ENCODE peak calls at places on chromosomes 11 and 22, in seven cellular contexts. J is GM23338, D is mammary epithelial cell, F is fibroblast of lung, L is IMR-90, O is HCT116, Q is GM23248. E is an unnamed sample. For H3K27me3, the result is how much of the 10 kb centered on the place peaks cover.

GRCh38 chr22:44758354-44758969 is 6.1 kb downstream of the ARHGAP8 start:
- DNase-seq in J (no peak), D (peak), F (peak), L (peak), O (no peak), Q (peak), E (peak)

GRCh38 chr11:32418836-32419235 is 16.5 kb downstream of the WT1 start:
- DNase-seq in J (no peak), D (no peak), F (no peak), L (no peak), O (no peak), Q (no peak), E (no peak)

GRCh38 chr11:112525270-112525669 is 264.6 kb upstream of the PLET1 start:
- DNase-seq in J (no peak), D (peak), F (peak), L (no peak), O (no peak), Q (peak), E (peak)

GRCh38 chr11:108697872-108698473 is 33.1 kb downstream of the DDX10 start:
- DNase-seq in J (peak), D (peak), F (peak), L (peak), O (peak), Q (peak), E (peak)

GRCh38 chr11:64843971-64844329 is 503 bp downstream of the CDC42BPG start:
- DNase-seq in J (no peak), D (peak), F (no peak), L (no peak), O (no peak), Q (no peak), E (no peak)

GRCh38 chr22:40041738-40042137 is 47.0 kb downstream of the FAM83F start:
- DNase-seq in J (no peak), D (no peak), F (no peak), L (no peak), O (no peak), Q (no peak), E (no peak)

GRCh38 chr11:57320719-57321387 is 3.9 kb downstream of the TNKS1BP1 start:
- DNase-seq in J (no peak), D (no peak), F (no peak), L (no peak), O (no peak), Q (peak), E (no peak)

GRCh38 chr11:21892696-21893095 is 300.2 kb upstream of the ANO5 start:
- DNase-seq in J (no peak), D (no peak), F (no peak), L (no peak), O (no peak), Q (no peak), E (no peak)

GRCh38 chr11:66363805-66364535 is 7.6 kb downstream of the SLC29A2 start:
- DNase-seq in J (peak), D (no peak), F (no peak), L (no peak), O (no peak), Q (no peak), E (no peak)

GRCh38 chr11:64585150-64585549 is 5.9 kb upstream of the SLC22A12 start:
- DNase-seq in J (no peak), D (no peak), F (no peak), L (no peak), O (no peak), Q (no peak), E (no peak)

GRCh38 chr22:45686004-45686403 is 14.4 kb downstream of the ATXN10 start:
- DNase-seq in J (no peak), D (no peak), F (peak), L (peak), O (no peak), Q (peak), E (peak)

GRCh38 chr11:26766996-26767395 is 45.1 kb upstream of the SLC5A12 start:
- DNase-seq in J (no peak), D (no peak), F (peak), L (no peak), O (no peak), Q (peak), E (peak)

GRCh38 chr11:1513326-1514296 is 27.0 kb upstream of the MOB2 start:
- DNase-seq in J (no peak), D (no peak), F (no peak), L (no peak), O (no peak), Q (no peak), E (no peak)

GRCh38 chr11:119169272-119169719 is 771 bp downstream of the NLRX1 start:
- DNase-seq in J (peak), D (peak), F (peak), L (no peak), O (peak), Q (peak), E (peak)

GRCh38 chr11:111735262-111736116 is 30.7 kb downstream of the PPP2R1B start:
- DNase-seq in J (no peak), D (peak), F (peak), L (peak), O (no peak), Q (peak), E (peak)

GRCh38 chr11:123480290-123480815 is 50.3 kb downstream of the GRAMD1B start:
- DNase-seq in J (no peak), D (no peak), F (no peak), L (no peak), O (no peak), Q (no peak), E (no peak)

GRCh38 chr22:44574581-44575343 is 76.7 kb upstream of the RTL6 start:
- DNase-seq in J (no peak), D (no peak), F (no peak), L (no peak), O (no peak), Q (no peak), E (peak)

GRCh38 chr22:30408388-30409101 is 11.7 kb downstream of the SEC14L2 start:
- DNase-seq in J (no peak), D (peak), F (peak), L (peak), O (no peak), Q (peak), E (peak)

GRCh38 chr11:76669901-76670474 is 559 bp downstream of the LRRC32 start:
- DNase-seq in J (peak), D (no peak), F (peak), L (peak), O (no peak), Q (peak), E (peak)

GRCh38 chr11:6353367-6353987 is 33.2 kb upstream of the CAVIN3 start:
- DNase-seq in J (peak), D (peak), F (peak), L (peak), O (peak), Q (peak), E (no peak)

GRCh38 chr11:72643547-72643946 is 30.7 kb downstream of the PDE2A start:
- DNase-seq in J (no peak), D (peak), F (peak), L (no peak), O (peak), Q (peak), E (no peak)

GRCh38 chr11:46134540-46134939 is 13.3 kb upstream of the PHF21A start:
- DNase-seq in J (peak), D (no peak), F (no peak), L (no peak), O (no peak), Q (no peak), E (no peak)

GRCh38 chr11:119377112-119377901 is 4.2 kb downstream of the USP2 start:
- DNase-seq in J (no peak), D (no peak), F (no peak), L (no peak), O (no peak), Q (no peak), E (no peak)

GRCh38 chr11:35629914-35630313 is 11.7 kb downstream of the FJX1 start:
- DNase-seq in J (no peak), D (peak), F (peak), L (peak), O (peak), Q (peak), E (peak)

GRCh38 chr11:130674686-130675085 is 226.2 kb downstream of the ADAMTS15 start:
- DNase-seq in J (no peak), D (no peak), F (no peak), L (peak), O (no peak), Q (peak), E (peak)

GRCh38 chr11:16606784-16607674 is 131.4 kb upstream of the C11orf58 start:
- DNase-seq in J (peak), D (peak), F (peak), L (peak), O (no peak), Q (no peak), E (no peak)

GRCh38 chr11:16346975-16347374 is 9.4 kb downstream of the SOX6 start:
- DNase-seq in J (no peak), D (peak), F (peak), L (peak), O (no peak), Q (no peak), E (peak)

GRCh38 chr11:17414317-17414737 is 25.9 kb upstream of the KCNJ11 start:
- DNase-seq in J (no peak), D (no peak), F (no peak), L (no peak), O (no peak), Q (no peak), E (no peak)

GRCh38 chr11:107157146-107157808 is 139.0 kb upstream of the GUCY1A2 start:
- DNase-seq in J (peak), D (no peak), F (no peak), L (no peak), O (no peak), Q (no peak), E (peak)

GRCh38 chr11:107157809-107158187 is 139.5 kb upstream of the GUCY1A2 start:
- DNase-seq in J (no peak), D (no peak), F (no peak), L (no peak), O (no peak), Q (no peak), E (peak)
- H3K27me3 ChIP-seq in J (under half), D (under half), F (under half), L (under half), O (under half), Q (under half), E (under half)

DNA sequence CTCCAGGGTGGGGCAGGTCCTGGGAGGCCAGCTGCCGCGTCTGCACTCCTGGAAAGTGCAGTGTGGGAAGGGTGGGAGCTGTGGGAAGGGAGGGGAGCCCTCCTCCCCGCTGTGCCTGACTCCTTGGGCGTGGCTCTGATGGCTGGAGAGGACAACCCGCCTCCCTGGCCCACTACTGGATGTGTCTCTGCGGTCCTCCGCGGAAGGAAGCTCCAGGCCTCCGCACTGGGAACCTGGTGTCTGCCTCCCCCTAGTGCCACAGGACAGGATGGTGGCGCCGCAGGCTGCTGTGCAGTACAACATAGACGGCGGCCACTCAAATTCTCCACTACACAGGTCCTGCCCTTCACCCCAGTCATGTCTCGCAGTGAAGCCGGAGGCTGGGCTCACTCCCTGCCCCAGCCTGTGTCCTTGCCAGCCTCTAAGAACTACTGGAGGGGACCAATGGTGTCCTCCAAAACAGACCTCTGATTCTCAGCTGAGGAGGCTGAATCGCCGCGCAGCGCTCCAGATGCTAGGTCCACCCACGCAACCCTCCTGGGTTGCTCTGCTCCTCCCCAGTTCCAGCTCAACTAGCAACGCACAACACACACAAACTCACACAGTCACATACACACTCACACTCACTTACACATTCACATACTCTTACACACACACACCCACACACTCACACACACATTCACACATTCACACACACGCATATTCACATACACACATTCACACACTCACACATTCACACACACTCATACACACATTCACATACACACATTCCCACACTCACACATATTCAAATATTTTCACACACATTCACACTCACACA is 12.4 kb upstream of the DSCAML1 start:
- DNase-seq in J (peak), D (peak), F (no peak), L (peak), O (peak), Q (peak), E (no peak)
- H2AFZ ChIP-seq in J (peak), D (peak), F (peak), L (peak), O (peak), Q (peak), E (peak)

GRCh38 chr11:14972581-14973490 is 685 bp upstream of the CALCA start:
- DNase-seq in J (peak), D (no peak), F (no peak), L (no peak), O (no peak), Q (no peak), E (no peak)
- H3K27me3 ChIP-seq in J (half or more), D (under half), F (under half), L (half or more), O (under half), Q (half or more), E (half or more)

GRCh38 chr22:20132686-20133246 is 1.2 kb downstream of the ZDHHC8 start:
- DNase-seq in J (no peak), D (no peak), F (no peak), L (no peak), O (no peak), Q (no peak), E (no peak)
- H2AFZ ChIP-seq in J (no peak), D (peak), F (no peak), L (peak), O (no peak), Q (no peak), E (no peak)

DNA sequence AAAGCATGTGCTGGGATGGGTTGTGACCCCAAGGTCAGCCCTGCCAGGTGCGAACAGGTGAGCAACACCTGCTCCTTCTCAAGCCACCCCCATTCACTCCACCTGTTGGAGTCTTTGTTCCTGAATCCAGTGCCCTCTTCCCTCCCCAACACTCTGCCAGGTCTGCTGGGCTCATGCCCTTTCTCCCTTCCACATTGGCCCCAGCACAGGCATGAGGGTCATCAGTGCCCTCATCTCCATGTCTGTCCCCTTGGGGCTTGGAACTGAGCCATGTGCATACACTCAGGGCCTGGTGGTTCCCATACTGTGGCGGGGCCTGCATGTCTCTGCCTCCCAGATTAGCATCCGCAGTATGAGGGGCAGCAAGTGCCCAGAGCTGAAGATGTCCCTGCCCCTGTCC is 19.1 kb downstream of the RFPL2 start:
- DNase-seq in J (no peak), D (no peak), F (no peak), L (no peak), O (no peak), Q (no peak), E (no peak)
- H3K27me3 ChIP-seq in J (under half), D (under half), F (under half), L (under half), O (under half), Q (under half), E (under half)

GRCh38 chr11:134674974-134675373 is 262.9 kb upstream of the B3GAT1 start:
- DNase-seq in J (no peak), D (no peak), F (no peak), L (no peak), O (no peak), Q (no peak), E (no peak)
- H2AFZ ChIP-seq in J (no peak), D (no peak), F (no peak), L (no peak), O (no peak), Q (no peak), E (no peak)

DNA sequence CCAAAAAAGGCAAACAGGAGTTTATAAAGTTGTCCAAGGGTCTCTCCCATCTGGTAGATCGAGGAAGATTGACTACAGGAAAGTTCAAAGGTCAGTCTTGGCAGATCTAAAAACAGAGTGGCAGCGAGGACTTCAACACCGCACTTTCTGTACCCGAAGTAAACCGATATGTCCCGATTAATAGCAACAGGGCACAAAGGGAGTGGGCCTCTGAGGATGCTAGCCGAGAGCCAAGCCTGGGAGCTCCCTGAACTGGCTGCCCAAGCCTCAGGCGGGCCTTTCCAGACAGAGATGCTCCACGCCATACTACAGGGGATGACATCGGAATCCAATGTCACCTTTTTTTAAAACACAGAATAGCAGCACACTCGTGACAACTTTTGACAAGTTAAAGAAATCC is 2.5 kb downstream of the FGF4 start:
- DNase-seq in J (no peak), D (no peak), F (no peak), L (no peak), O (no peak), Q (no peak), E (no peak)
- H3K27me3 ChIP-seq in J (half or more), D (under half), F (under half), L (half or more), O (under half), Q (half or more), E (half or more)

GRCh38 chr11:75474878-75475766 is 42.1 kb upstream of the KLHL35 start:
- DNase-seq in J (peak), D (no peak), F (peak), L (peak), O (no peak), Q (peak), E (no peak)
- H2AFZ ChIP-seq in J (peak), D (no peak), F (peak), L (peak), O (no peak), Q (peak), E (peak)

DNA sequence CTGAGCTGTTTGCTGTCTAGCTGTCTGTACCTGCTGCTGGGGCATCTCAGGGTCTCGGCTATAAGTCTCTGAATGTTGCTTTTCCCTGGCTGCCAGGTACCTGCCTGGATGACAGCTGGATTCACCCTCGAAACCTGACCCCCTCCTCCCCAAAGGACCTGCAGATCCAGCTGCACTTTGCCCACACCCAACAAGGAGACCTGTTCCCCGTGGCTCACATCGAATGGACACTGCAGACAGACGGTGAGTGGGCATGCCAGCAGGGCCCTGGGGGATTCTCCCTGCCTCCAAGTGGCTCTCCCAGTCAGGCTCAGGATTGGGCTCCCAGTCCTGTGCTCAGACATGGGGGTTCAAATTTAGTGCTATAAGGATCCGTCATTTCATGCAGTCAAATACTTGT is 12.9 kb downstream of the IL17RA start:
- DNase-seq in J (no peak), D (no peak), F (no peak), L (no peak), O (no peak), Q (no peak), E (no peak)
- H3K27me3 ChIP-seq in J (under half), D (under half), F (under half), L (under half), O (under half), Q (under half), E (under half)

GRCh38 chr22:36198482-36198881 is 3.1 kb downstream of the APOL4 start:
- DNase-seq in J (no peak), D (no peak), F (no peak), L (no peak), O (no peak), Q (no peak), E (no peak)

GRCh38 chr22:36196254-36197064 is 5.2 kb downstream of the APOL4 start:
- DNase-seq in J (no peak), D (no peak), F (no peak), L (peak), O (no peak), Q (no peak), E (no peak)

GRCh38 chr22:36198936-36199616 is 2.5 kb downstream of the APOL4 start:
- DNase-seq in J (no peak), D (no peak), F (no peak), L (no peak), O (no peak), Q (no peak), E (no peak)

GRCh38 chr22:36197065-36197440 is 4.6 kb downstream of the APOL4 start:
- DNase-seq in J (peak), D (no peak), F (peak), L (peak), O (no peak), Q (peak), E (peak)

DNA sequence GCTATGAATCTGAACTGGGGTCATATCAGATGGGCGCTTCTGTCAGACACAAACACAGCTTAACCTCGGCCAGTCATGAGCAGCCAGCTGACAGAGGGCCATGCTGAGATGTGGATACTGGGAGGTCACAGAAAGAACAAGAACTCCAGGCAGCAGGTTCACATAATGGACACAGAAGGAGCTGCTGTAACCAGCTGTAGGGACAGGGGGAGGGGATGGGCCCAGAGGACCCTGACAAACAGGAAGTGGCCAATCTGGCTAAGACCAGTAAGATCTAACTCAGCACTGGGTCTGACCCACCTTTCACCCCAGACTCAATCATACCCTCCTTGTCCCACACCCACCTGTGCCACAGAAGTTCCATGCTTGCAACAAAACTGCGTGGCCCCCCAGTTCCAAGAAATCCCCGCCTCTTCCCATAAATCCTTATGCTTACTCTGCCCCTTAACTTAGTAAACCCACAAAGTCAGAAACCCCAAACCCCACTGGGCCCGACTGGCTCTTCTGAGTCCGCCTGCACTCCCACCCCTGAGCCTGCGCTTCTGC is 3.9 kb downstream of the APOL4 start:
- DNase-seq in J (peak), D (no peak), F (no peak), L (no peak), O (no peak), Q (no peak), E (no peak)
- H2AFZ ChIP-seq in J (peak), D (no peak), F (no peak), L (peak), O (no peak), Q (no peak), E (no peak)